ENCODE peak calls at places on chromosome 1, in nine cellular contexts. One of them, this sample, is unnamed.

GRCh38 chr1:20729155-20729931 is 3.2 kb downstream of the SH2D5 start:
- DNase-seq in AG04450: no peak
- DNase-seq in dorsolateral prefrontal cortex: peak
- DNase-seq in uterus: no peak
- DNase-seq in heart right ventricle: no peak
- DNase-seq in ascending aorta: peak
- DNase-seq in pancreas: no peak
- DNase-seq in hepatocyte: no peak
- DNase-seq in OCI-LY7: no peak
- DNase-seq in this sample: no peak

GRCh38 chr1:54275349-54275748 is 75.4 kb downstream of the MRPL37 start:
- DNase-seq in OCI-LY7: no peak
- DNase-seq in ascending aorta: peak
- DNase-seq in pancreas: peak
- DNase-seq in dorsolateral prefrontal cortex: no peak
- DNase-seq in hepatocyte: no peak
- DNase-seq in uterus: peak
- DNase-seq in heart right ventricle: peak
- DNase-seq in AG04450: no peak
- DNase-seq in this sample: no peak

GRCh38 chr1:236890152-236891056 is 95.3 kb downstream of the MTR start:
- DNase-seq in dorsolateral prefrontal cortex: no peak
- DNase-seq in ascending aorta: no peak
- DNase-seq in pancreas: no peak
- DNase-seq in OCI-LY7: no peak
- DNase-seq in AG04450: no peak
- DNase-seq in hepatocyte: peak
- DNase-seq in heart right ventricle: peak
- DNase-seq in uterus: peak
- DNase-seq in this sample: no peak

GRCh38 chr1:33010946-33011731 is 25.5 kb downstream of the AK2 start:
- DNase-seq in AG04450: no peak
- DNase-seq in heart right ventricle: peak
- DNase-seq in OCI-LY7: no peak
- DNase-seq in ascending aorta: peak
- DNase-seq in uterus: peak
- DNase-seq in dorsolateral prefrontal cortex: peak
- DNase-seq in pancreas: peak
- DNase-seq in hepatocyte: no peak
- DNase-seq in this sample: no peak

GRCh38 chr1:29706936-29707335 is 470.6 kb downstream of the PTPRU start:
- DNase-seq in uterus: no peak
- DNase-seq in ascending aorta: peak
- DNase-seq in OCI-LY7: peak
- DNase-seq in heart right ventricle: no peak
- DNase-seq in AG04450: no peak
- DNase-seq in dorsolateral prefrontal cortex: no peak
- DNase-seq in pancreas: no peak
- DNase-seq in hepatocyte: peak
- DNase-seq in this sample: peak

GRCh38 chr1:202596638-202597037 is 113.6 kb downstream of the SYT2 start:
- DNase-seq in hepatocyte: no peak
- DNase-seq in uterus: no peak
- DNase-seq in AG04450: no peak
- DNase-seq in dorsolateral prefrontal cortex: no peak
- DNase-seq in heart right ventricle: no peak
- DNase-seq in pancreas: no peak
- DNase-seq in ascending aorta: no peak
- DNase-seq in OCI-LY7: no peak
- DNase-seq in this sample: no peak

GRCh38 chr1:111769517-111770146 is 13.9 kb downstream of the DDX20 start:
- DNase-seq in pancreas: no peak
- DNase-seq in OCI-LY7: peak
- DNase-seq in hepatocyte: peak
- DNase-seq in ascending aorta: no peak
- DNase-seq in AG04450: peak
- DNase-seq in uterus: no peak
- DNase-seq in heart right ventricle: peak
- DNase-seq in dorsolateral prefrontal cortex: no peak
- DNase-seq in this sample: peak

GRCh38 chr1:24830680-24831272 is 85.5 kb downstream of the CLIC4 start:
- DNase-seq in AG04450: peak
- DNase-seq in uterus: no peak
- DNase-seq in dorsolateral prefrontal cortex: no peak
- DNase-seq in heart right ventricle: peak
- DNase-seq in ascending aorta: no peak
- DNase-seq in hepatocyte: peak
- DNase-seq in OCI-LY7: peak
- DNase-seq in pancreas: no peak
- DNase-seq in this sample: no peak

GRCh38 chr1:94339229-94339927 is 78.8 kb upstream of the ABCD3 start:
- DNase-seq in pancreas: no peak
- DNase-seq in ascending aorta: no peak
- DNase-seq in AG04450: no peak
- DNase-seq in OCI-LY7: no peak
- DNase-seq in hepatocyte: no peak
- DNase-seq in heart right ventricle: no peak
- DNase-seq in uterus: no peak
- DNase-seq in dorsolateral prefrontal cortex: no peak
- DNase-seq in this sample: no peak

GRCh38 chr1:21696931-21697330 is 27.8 kb upstream of the RAP1GAP start:
- DNase-seq in pancreas: no peak
- DNase-seq in ascending aorta: no peak
- DNase-seq in OCI-LY7: no peak
- DNase-seq in dorsolateral prefrontal cortex: no peak
- DNase-seq in AG04450: no peak
- DNase-seq in hepatocyte: no peak
- DNase-seq in uterus: no peak
- DNase-seq in heart right ventricle: no peak
- DNase-seq in this sample: no peak

GRCh38 chr1:11650331-11650991 is 3.8 kb downstream of the FBXO2 start:
- DNase-seq in OCI-LY7: peak
- DNase-seq in heart right ventricle: peak
- DNase-seq in dorsolateral prefrontal cortex: peak
- DNase-seq in hepatocyte: peak
- DNase-seq in ascending aorta: peak
- DNase-seq in uterus: peak
- DNase-seq in pancreas: peak
- DNase-seq in AG04450: peak
- DNase-seq in this sample: peak

GRCh38 chr1:114755006-114755936 is 2.5 kb downstream of the CSDE1 start:
- DNase-seq in OCI-LY7: peak
- DNase-seq in heart right ventricle: no peak
- DNase-seq in uterus: no peak
- DNase-seq in dorsolateral prefrontal cortex: no peak
- DNase-seq in AG04450: no peak
- DNase-seq in ascending aorta: no peak
- DNase-seq in pancreas: no peak
- DNase-seq in hepatocyte: no peak
- DNase-seq in this sample: no peak

GRCh38 chr1:6243993-6244392 is at the start of gene HES3:
- DNase-seq in heart right ventricle: no peak
- DNase-seq in dorsolateral prefrontal cortex: no peak
- DNase-seq in ascending aorta: no peak
- DNase-seq in OCI-LY7: no peak
- DNase-seq in hepatocyte: no peak
- DNase-seq in pancreas: no peak
- DNase-seq in uterus: no peak
- DNase-seq in AG04450: no peak
- DNase-seq in this sample: no peak

GRCh38 chr1:13930151-13930550 is 230.2 kb downstream of the PRDM2 start:
- DNase-seq in pancreas: no peak
- DNase-seq in hepatocyte: no peak
- DNase-seq in heart right ventricle: no peak
- DNase-seq in dorsolateral prefrontal cortex: no peak
- DNase-seq in AG04450: no peak
- DNase-seq in ascending aorta: no peak
- DNase-seq in uterus: no peak
- DNase-seq in OCI-LY7: peak
- DNase-seq in this sample: peak

GRCh38 chr1:39412079-39412478 is 79.4 kb upstream of the BMP8A start:
- DNase-seq in heart right ventricle: no peak
- DNase-seq in dorsolateral prefrontal cortex: no peak
- DNase-seq in uterus: no peak
- DNase-seq in ascending aorta: no peak
- DNase-seq in OCI-LY7: no peak
- DNase-seq in hepatocyte: no peak
- DNase-seq in pancreas: no peak
- DNase-seq in AG04450: no peak
- DNase-seq in this sample: no peak

GRCh38 chr1:26824735-26825134 is 1.8 kb upstream of the ZDHHC18 start:
- DNase-seq in OCI-LY7: no peak
- DNase-seq in ascending aorta: no peak
- DNase-seq in dorsolateral prefrontal cortex: no peak
- DNase-seq in hepatocyte: no peak
- DNase-seq in pancreas: no peak
- DNase-seq in heart right ventricle: no peak
- DNase-seq in AG04450: no peak
- DNase-seq in uterus: no peak
- DNase-seq in this sample: no peak

GRCh38 chr1:26814893-26815292 is 11.6 kb upstream of the ZDHHC18 start:
- DNase-seq in hepatocyte: no peak
- DNase-seq in ascending aorta: no peak
- DNase-seq in AG04450: no peak
- DNase-seq in OCI-LY7: no peak
- DNase-seq in uterus: no peak
- DNase-seq in dorsolateral prefrontal cortex: no peak
- DNase-seq in heart right ventricle: no peak
- DNase-seq in pancreas: no peak
- DNase-seq in this sample: no peak

GRCh38 chr1:26826261-26827201 is at the start of gene ZDHHC18:
- DNase-seq in AG04450: no peak
- DNase-seq in hepatocyte: peak
- DNase-seq in pancreas: peak
- DNase-seq in ascending aorta: peak
- DNase-seq in OCI-LY7: peak
- DNase-seq in heart right ventricle: peak
- DNase-seq in uterus: peak
- DNase-seq in dorsolateral prefrontal cortex: peak
- DNase-seq in this sample: peak

GRCh38 chr1:26822737-26823395 is 3.6 kb upstream of the ZDHHC18 start:
- DNase-seq in AG04450: no peak
- DNase-seq in heart right ventricle: no peak
- DNase-seq in uterus: no peak
- DNase-seq in hepatocyte: no peak
- DNase-seq in pancreas: no peak
- DNase-seq in dorsolateral prefrontal cortex: no peak
- DNase-seq in OCI-LY7: peak
- DNase-seq in ascending aorta: no peak
- DNase-seq in this sample: no peak

GRCh38 chr1:26820784-26821269 is 5.7 kb upstream of the ZDHHC18 start:
- DNase-seq in pancreas: no peak
- DNase-seq in dorsolateral prefrontal cortex: no peak
- DNase-seq in AG04450: no peak
- DNase-seq in uterus: no peak
- DNase-seq in OCI-LY7: peak
- DNase-seq in heart right ventricle: no peak
- DNase-seq in hepatocyte: no peak
- DNase-seq in ascending aorta: no peak
- DNase-seq in this sample: no peak
- TF ChIP-seq CTCF in pancreas: no peak
- TF ChIP-seq CTCF in dorsolateral prefrontal cortex: no peak
- TF ChIP-seq CTCF in AG04450: peak
- TF ChIP-seq CTCF in uterus: no peak
- TF ChIP-seq CTCF in OCI-LY7: peak
- TF ChIP-seq CTCF in heart right ventricle: no peak
- TF ChIP-seq CTCF in hepatocyte: no peak
- TF ChIP-seq CTCF in ascending aorta: no peak
- TF ChIP-seq CTCF in this sample: peak

GRCh38 chr1:38138498-38139233 is 92.1 kb upstream of the POU3F1 start:
- DNase-seq in OCI-LY7: no peak
- DNase-seq in hepatocyte: peak
- DNase-seq in pancreas: peak
- DNase-seq in uterus: peak
- DNase-seq in ascending aorta: peak
- DNase-seq in dorsolateral prefrontal cortex: no peak
- DNase-seq in heart right ventricle: peak
- DNase-seq in AG04450: peak
- DNase-seq in this sample: no peak
- H3K27ac ChIP-seq in OCI-LY7: no peak
- H3K27ac ChIP-seq in hepatocyte: no peak
- H3K27ac ChIP-seq in pancreas: peak
- H3K27ac ChIP-seq in uterus: no peak
- H3K27ac ChIP-seq in ascending aorta: peak
- H3K27ac ChIP-seq in dorsolateral prefrontal cortex: peak
- H3K27ac ChIP-seq in heart right ventricle: no peak
- H3K27ac ChIP-seq in AG04450: peak
- H3K27ac ChIP-seq in this sample: no peak

GRCh38 chr1:36115200-36115669 is 9.8 kb downstream of the COL8A2 start:
- DNase-seq in uterus: no peak
- DNase-seq in dorsolateral prefrontal cortex: no peak
- DNase-seq in ascending aorta: peak
- DNase-seq in AG04450: no peak
- DNase-seq in hepatocyte: peak
- DNase-seq in heart right ventricle: no peak
- DNase-seq in pancreas: no peak
- DNase-seq in OCI-LY7: no peak
- DNase-seq in this sample: no peak
- H3K4me3 ChIP-seq in uterus: no peak
- H3K4me3 ChIP-seq in dorsolateral prefrontal cortex: no peak
- H3K4me3 ChIP-seq in ascending aorta: no peak
- H3K4me3 ChIP-seq in AG04450: no peak
- H3K4me3 ChIP-seq in hepatocyte: no peak
- H3K4me3 ChIP-seq in heart right ventricle: no peak
- H3K4me3 ChIP-seq in pancreas: no peak
- H3K4me3 ChIP-seq in OCI-LY7: no peak
- H3K4me3 ChIP-seq in this sample: no peak

GRCh38 chr1:4585705-4586104 is 68.7 kb upstream of the AJAP1 start:
- DNase-seq in AG04450: no peak
- DNase-seq in pancreas: no peak
- DNase-seq in hepatocyte: no peak
- DNase-seq in ascending aorta: no peak
- DNase-seq in heart right ventricle: peak
- DNase-seq in uterus: no peak
- DNase-seq in OCI-LY7: no peak
- DNase-seq in dorsolateral prefrontal cortex: no peak
- DNase-seq in this sample: no peak

GRCh38 chr1:4587721-4588120 is 66.7 kb upstream of the AJAP1 start:
- DNase-seq in OCI-LY7: no peak
- DNase-seq in heart right ventricle: no peak
- DNase-seq in ascending aorta: no peak
- DNase-seq in hepatocyte: no peak
- DNase-seq in AG04450: no peak
- DNase-seq in uterus: no peak
- DNase-seq in pancreas: no peak
- DNase-seq in dorsolateral prefrontal cortex: no peak
- DNase-seq in this sample: no peak

GRCh38 chr1:4586611-4587010 is 67.8 kb upstream of the AJAP1 start:
- DNase-seq in hepatocyte: no peak
- DNase-seq in dorsolateral prefrontal cortex: no peak
- DNase-seq in uterus: no peak
- DNase-seq in OCI-LY7: no peak
- DNase-seq in pancreas: no peak
- DNase-seq in AG04450: no peak
- DNase-seq in heart right ventricle: no peak
- DNase-seq in ascending aorta: no peak
- DNase-seq in this sample: no peak

GRCh38 chr1:4584471-4584870 is 69.9 kb upstream of the AJAP1 start:
- DNase-seq in heart right ventricle: no peak
- DNase-seq in AG04450: no peak
- DNase-seq in ascending aorta: no peak
- DNase-seq in dorsolateral prefrontal cortex: no peak
- DNase-seq in pancreas: no peak
- DNase-seq in hepatocyte: no peak
- DNase-seq in OCI-LY7: peak
- DNase-seq in uterus: no peak
- DNase-seq in this sample: no peak

GRCh38 chr1:4585216-4585615 is 69.2 kb upstream of the AJAP1 start:
- DNase-seq in AG04450: no peak
- DNase-seq in pancreas: peak
- DNase-seq in ascending aorta: no peak
- DNase-seq in hepatocyte: peak
- DNase-seq in OCI-LY7: peak
- DNase-seq in heart right ventricle: peak
- DNase-seq in dorsolateral prefrontal cortex: no peak
- DNase-seq in uterus: no peak
- DNase-seq in this sample: peak
- TF ChIP-seq CTCF in AG04450: no peak
- TF ChIP-seq CTCF in pancreas: peak
- TF ChIP-seq CTCF in ascending aorta: no peak
- TF ChIP-seq CTCF in hepatocyte: peak
- TF ChIP-seq CTCF in OCI-LY7: peak
- TF ChIP-seq CTCF in heart right ventricle: peak
- TF ChIP-seq CTCF in dorsolateral prefrontal cortex: peak
- TF ChIP-seq CTCF in uterus: no peak
- TF ChIP-seq CTCF in this sample: peak